ENCODE peak calls at places on chromosomes 4 and X, in six cellular contexts. K is AG04449; O is cardiac muscle cell; C is suprapubic skin; M is heart right ventricle; P is CD4-positive, alpha-beta T cell. X is an unnamed sample.

GRCh38 chr4:60201052-60201673 is 999.0 kb upstream of the ADGRL3 start:
- DNase-seq in K (no peak), O (peak), C (no peak), M (peak), P (no peak), X (no peak)

GRCh38 chrX:149124526-149125108 is 380.5 kb downstream of the IDS start:
- DNase-seq in K (no peak), O (no peak), C (no peak), M (no peak), P (no peak), X (no peak)

GRCh38 chr4:106312377-106312776 is 3.6 kb downstream of the TBCK start:
- DNase-seq in K (peak), O (no peak), C (no peak), M (no peak), P (no peak), X (no peak)

GRCh38 chr4:10117424-10118354 is 1.1 kb upstream of the WDR1 start:
- DNase-seq in K (no peak), O (no peak), C (no peak), M (no peak), P (peak), X (no peak)

GRCh38 chr4:153223418-153223792 is 19.2 kb downstream of the TRIM2 start:
- DNase-seq in K (no peak), O (peak), C (no peak), M (no peak), P (no peak), X (no peak)

GRCh38 chrX:54494970-54495813 is 842 bp downstream of the FGD1 start:
- DNase-seq in K (no peak), O (peak), C (no peak), M (peak), P (no peak), X (no peak)

GRCh38 chr4:101019313-101019712 is 328.0 kb downstream of the PPP3CA start:
- DNase-seq in K (no peak), O (no peak), C (no peak), M (no peak), P (no peak), X (no peak)

GRCh38 chr4:15677507-15677988 is 4.1 kb upstream of the FAM200B start:
- DNase-seq in K (no peak), O (no peak), C (no peak), M (no peak), P (no peak), X (no peak)

GRCh38 chr4:152771736-152772533 is 7.6 kb downstream of the TIGD4 start:
- DNase-seq in K (no peak), O (no peak), C (no peak), M (no peak), P (no peak), X (no peak)

GRCh38 chrX:108473979-108474378 is 34.3 kb downstream of the COL4A5 start:
- DNase-seq in K (no peak), O (no peak), C (no peak), M (no peak), P (no peak), X (no peak)

GRCh38 chr4:38069271-38069760 is 109.1 kb downstream of the PTTG2 start:
- DNase-seq in K (no peak), O (peak), C (no peak), M (no peak), P (peak), X (no peak)

GRCh38 chr4:5774416-5775056 is 63.5 kb downstream of the EVC start:
- DNase-seq in K (no peak), O (no peak), C (peak), M (no peak), P (no peak), X (peak)

GRCh38 chrX:8988456-8988855 is 45.5 kb downstream of the FAM9B start:
- DNase-seq in K (peak), O (peak), C (no peak), M (peak), P (peak), X (no peak)

GRCh38 chr4:34182346-34182745 is 2062.0 kb downstream of the ARAP2 start:
- DNase-seq in K (no peak), O (no peak), C (no peak), M (no peak), P (no peak), X (no peak)

GRCh38 chrX:83508006-83508405 is at the start of gene POU3F4:
- DNase-seq in K (no peak), O (peak), C (no peak), M (no peak), P (no peak), X (no peak)

DNA sequence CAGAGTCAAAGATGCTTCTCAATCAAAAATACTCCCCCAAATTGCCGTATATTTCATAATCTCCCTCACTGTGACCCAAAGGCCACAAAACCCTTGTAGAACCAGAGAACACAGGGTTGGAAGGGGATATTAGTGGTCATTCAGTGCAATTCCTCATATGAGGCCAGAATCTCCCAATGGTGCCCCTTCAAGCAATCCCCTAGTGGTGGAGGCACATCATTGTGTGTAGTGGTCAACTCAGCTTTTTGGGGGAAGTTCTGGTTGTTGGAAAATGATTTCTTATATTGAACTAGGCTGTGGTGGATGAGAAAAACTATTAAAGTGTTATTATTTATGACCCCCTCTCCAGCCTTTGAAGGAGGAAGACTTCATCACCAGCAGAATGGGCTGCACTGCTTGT is 17.6 kb upstream of the BOD1L1 start:
- DNase-seq in K (no peak), O (no peak), C (no peak), M (no peak), P (no peak), X (no peak)
- TF ChIP-seq CTCF in K (no peak), O (peak), C (no peak), M (no peak), P (no peak), X (no peak)

GRCh38 chr4:4248885-4249203 is 821 bp upstream of the TMEM128 start:
- DNase-seq in K (no peak), O (no peak), C (no peak), M (no peak), P (no peak), X (no peak)
- TF ChIP-seq CTCF in K (no peak), O (no peak), C (no peak), M (no peak), P (no peak), X (no peak)

DNA sequence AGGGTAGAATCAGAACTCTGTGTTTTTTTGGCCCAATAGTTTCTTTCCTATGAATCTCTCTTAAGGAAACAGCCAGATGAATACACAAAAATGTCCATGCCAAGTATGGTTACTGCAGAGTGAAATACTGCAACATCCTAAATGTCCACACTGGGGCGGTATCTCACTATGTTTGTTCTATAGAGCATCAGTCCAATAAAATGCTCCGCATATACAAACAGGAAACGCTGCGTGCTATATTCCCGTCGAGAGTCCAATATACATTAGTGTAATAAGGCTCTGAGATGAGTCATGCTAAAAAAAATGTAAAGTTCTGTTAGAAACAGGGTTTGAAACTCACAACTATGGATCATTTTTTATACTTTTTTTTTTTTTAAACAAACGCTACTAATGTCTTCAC is 72.9 kb upstream of the ENOX2 start:
- DNase-seq in K (peak), O (peak), C (no peak), M (no peak), P (no peak), X (no peak)
- TF ChIP-seq CTCF in K (peak), O (peak), C (peak), M (no peak), P (peak), X (peak)

GRCh38 chrX:150771116-150771515 is 77.9 kb downstream of the MTMR1 start:
- DNase-seq in K (no peak), O (no peak), C (no peak), M (no peak), P (no peak), X (peak)

GRCh38 chrX:150773117-150773516 is 79.9 kb downstream of the MTMR1 start:
- DNase-seq in K (no peak), O (no peak), C (no peak), M (no peak), P (no peak), X (peak)

GRCh38 chrX:150773634-150774033 is 80.4 kb downstream of the MTMR1 start:
- DNase-seq in K (no peak), O (no peak), C (no peak), M (no peak), P (no peak), X (no peak)

GRCh38 chrX:150770623-150771022 is 77.4 kb downstream of the MTMR1 start:
- DNase-seq in K (no peak), O (no peak), C (no peak), M (no peak), P (no peak), X (no peak)

GRCh38 chrX:150772150-150772970 is 79.2 kb downstream of the MTMR1 start:
- DNase-seq in K (no peak), O (peak), C (no peak), M (peak), P (peak), X (peak)
- TF ChIP-seq CTCF in K (peak), O (peak), C (peak), M (peak), P (peak), X (peak)

GRCh38 chr4:168555437-168555836 is 58.6 kb downstream of the PALLD start:
- DNase-seq in K (no peak), O (no peak), C (no peak), M (no peak), P (no peak), X (no peak)
- TF ChIP-seq CTCF in K (no peak), O (no peak), C (no peak), M (no peak), P (no peak), X (no peak)

X was measured in osteocyte.